ENCODE peak calls at places on chromosomes 16 and 17, in seven cellular contexts. O is PC-3, R is neural progenitor cell, F is fibroblast of lung, W is PC-9, V is HCT116, N is HepG2. Y is an unnamed sample.

GRCh38 chr17:49976163-49976827 is 7.3 kb downstream of the DLX4 start:
- DNase-seq in R (no peak), N (no peak), V (no peak), O (no peak), W (peak), F (no peak), Y (no peak)

GRCh38 chr17:11499881-11500280 is 98.4 kb upstream of the DNAH9 start:
- DNase-seq in W (no peak), R (no peak), N (no peak), O (no peak), F (no peak), V (no peak), Y (no peak)

GRCh38 chr17:45981306-45981705 is 17.7 kb upstream of the STH start:
- DNase-seq in N (no peak), F (no peak), R (no peak), V (no peak), W (no peak), O (no peak), Y (no peak)

GRCh38 chr16:26569793-26570192 is 496.9 kb upstream of the C16orf82 start:
- DNase-seq in V (no peak), O (peak), W (no peak), R (peak), F (no peak), N (peak), Y (peak)

GRCh38 chr17:10649031-10649430 is 8.1 kb downstream of the MYH3 start:
- DNase-seq in O (no peak), R (no peak), V (no peak), F (peak), W (no peak), N (no peak), Y (no peak)

GRCh38 chr17:348012-348411 is 4.6 kb downstream of the RPH3AL start:
- DNase-seq in N (no peak), V (no peak), F (no peak), O (no peak), W (no peak), R (no peak), Y (no peak)

GRCh38 chr17:48814504-48814903 is 2.5 kb downstream of the TTLL6 start:
- DNase-seq in W (no peak), F (peak), R (peak), N (peak), V (peak), O (peak), Y (peak)

GRCh38 chr17:21166599-21167265 is 40.0 kb downstream of the DHRS7B start:
- DNase-seq in W (no peak), F (peak), R (no peak), N (no peak), O (no peak), V (no peak), Y (no peak)

GRCh38 chr17:12815642-12816141 is 26.4 kb downstream of the ARHGAP44 start:
- DNase-seq in W (no peak), F (no peak), O (no peak), V (no peak), N (no peak), R (no peak), Y (no peak)

GRCh38 chr17:43840814-43841213 is 6.2 kb upstream of the CD300LG start:
- DNase-seq in O (peak), V (no peak), W (peak), N (peak), F (peak), R (peak), Y (no peak)

GRCh38 chr17:43406676-43407645 is 8.2 kb downstream of the ARL4D start:
- DNase-seq in F (peak), V (no peak), R (no peak), W (no peak), O (no peak), N (no peak), Y (no peak)

GRCh38 chr17:40915721-40916256 is 21.7 kb downstream of the KRT23 start:
- DNase-seq in O (peak), W (peak), R (no peak), F (peak), N (no peak), V (no peak), Y (no peak)

GRCh38 chr17:76866774-76867577 is 1.2 kb upstream of the MGAT5B start:
- DNase-seq in V (no peak), R (no peak), N (no peak), F (peak), O (peak), W (no peak), Y (no peak)

GRCh38 chr16:4613636-4614570 is 785 bp downstream of the UBALD1 start:
- DNase-seq in F (peak), W (no peak), N (peak), V (no peak), O (peak), R (peak), Y (no peak)

GRCh38 chr17:32854834-32855389 is 22.0 kb downstream of the MYO1D start:
- DNase-seq in V (no peak), W (no peak), N (no peak), F (no peak), R (no peak), O (peak), Y (no peak)

GRCh38 chr16:77540656-77541055 is 105.8 kb upstream of the ADAMTS18 start:
- DNase-seq in V (no peak), N (no peak), F (peak), W (no peak), R (no peak), O (no peak), Y (peak)

GRCh38 chr17:10243905-10244844 is 45.8 kb upstream of the GAS7 start:
- DNase-seq in F (peak), R (no peak), N (no peak), W (no peak), V (no peak), O (no peak), Y (no peak)

GRCh38 chr17:17682293-17682736 is 1.1 kb downstream of the RAI1 start:
- DNase-seq in R (peak), V (no peak), O (peak), N (no peak), F (no peak), W (no peak), Y (peak)

GRCh38 chr17:37422971-37423625 is 16.4 kb downstream of the TADA2A start:
- DNase-seq in W (no peak), O (no peak), F (no peak), V (no peak), R (no peak), N (no peak), Y (no peak)

GRCh38 chr17:62573480-62574117 is 53.9 kb upstream of the MRC2 start:
- DNase-seq in V (no peak), F (no peak), N (no peak), W (no peak), R (no peak), O (no peak), Y (no peak)

GRCh38 chr17:47907932-47908562 is 12.0 kb downstream of the SP2 start:
- DNase-seq in F (no peak), R (no peak), V (no peak), O (no peak), N (no peak), W (no peak), Y (peak)

GRCh38 chr17:78434455-78435329 is 56.2 kb downstream of the PGS1 start:
- DNase-seq in V (no peak), N (no peak), R (no peak), W (no peak), F (no peak), O (no peak), Y (no peak)

GRCh38 chr16:917591-918061 is 53.2 kb downstream of the LMF1 start:
- DNase-seq in V (no peak), N (no peak), F (no peak), W (no peak), R (no peak), O (no peak), Y (no peak)

GRCh38 chr17:16297367-16298139 is 55.7 kb downstream of the CENPV start:
- DNase-seq in W (no peak), V (no peak), O (no peak), R (peak), F (no peak), N (peak), Y (no peak)

GRCh38 chr16:35152067-35152627 is 1692.7 kb downstream of the TP53TG3F start:
- DNase-seq in F (no peak), R (no peak), V (no peak), N (no peak), O (no peak), W (peak), Y (no peak)

GRCh38 chr17:57940653-57941329 is 14.4 kb downstream of the CUEDC1 start:
- DNase-seq in N (no peak), R (no peak), V (no peak), O (peak), W (peak), F (no peak), Y (no peak)

GRCh38 chr16:19196871-19197270 is 28.8 kb downstream of the SYT17 start:
- DNase-seq in V (no peak), O (no peak), W (no peak), R (no peak), F (no peak), N (no peak), Y (no peak)

GRCh38 chr16:51163366-51163765 is 12.3 kb upstream of the SALL1 start:
- DNase-seq in F (no peak), O (no peak), W (no peak), R (no peak), N (no peak), V (no peak), Y (no peak)

GRCh38 chr16:74035816-74036215 is 260.8 kb upstream of the PSMD7 start:
- DNase-seq in N (peak), W (no peak), O (peak), F (peak), R (peak), V (peak), Y (no peak)

DNA sequence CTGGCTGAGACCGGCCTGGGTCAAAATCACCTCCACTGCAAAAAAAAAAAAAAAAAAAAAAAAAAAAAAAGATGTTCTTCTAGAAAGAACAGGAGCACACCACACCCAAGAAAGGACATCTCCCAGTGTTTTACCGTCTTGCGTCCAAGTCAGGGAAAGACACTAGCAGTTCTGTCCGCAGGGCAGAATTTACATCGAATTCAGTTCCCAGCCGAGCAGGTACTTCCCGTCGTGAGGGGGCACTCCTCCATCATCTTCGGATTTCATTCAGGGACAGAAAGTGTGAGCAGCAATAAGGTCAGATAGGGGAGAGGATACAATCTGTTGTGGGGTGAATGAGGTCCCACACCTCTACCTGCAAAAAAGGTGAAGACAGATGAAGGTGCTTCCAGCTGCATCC is 574.7 kb downstream of the KCNJ18 start:
- DNase-seq in F (no peak), W (no peak), R (no peak), O (no peak), V (no peak), N (no peak), Y (no peak)
- H3K4me3 ChIP-seq in F (no peak), W (no peak), R (no peak), O (no peak), V (no peak), N (no peak), Y (no peak)

GRCh38 chr17:64232466-64233262 is 30.4 kb downstream of the TEX2 start:
- DNase-seq in F (no peak), W (no peak), O (no peak), R (no peak), V (no peak), N (no peak), Y (no peak)

GRCh38 chr17:64230551-64231408 is 32.3 kb downstream of the TEX2 start:
- DNase-seq in V (no peak), W (peak), R (no peak), F (peak), N (no peak), O (peak), Y (no peak)

GRCh38 chr17:64231567-64232141 is 31.4 kb downstream of the TEX2 start:
- DNase-seq in V (no peak), N (no peak), W (no peak), O (no peak), F (no peak), R (no peak), Y (no peak)

GRCh38 chr17:64226132-64226531 is 36.9 kb downstream of the TEX2 start:
- DNase-seq in N (no peak), V (no peak), F (no peak), R (no peak), O (no peak), W (no peak), Y (no peak)

DNA sequence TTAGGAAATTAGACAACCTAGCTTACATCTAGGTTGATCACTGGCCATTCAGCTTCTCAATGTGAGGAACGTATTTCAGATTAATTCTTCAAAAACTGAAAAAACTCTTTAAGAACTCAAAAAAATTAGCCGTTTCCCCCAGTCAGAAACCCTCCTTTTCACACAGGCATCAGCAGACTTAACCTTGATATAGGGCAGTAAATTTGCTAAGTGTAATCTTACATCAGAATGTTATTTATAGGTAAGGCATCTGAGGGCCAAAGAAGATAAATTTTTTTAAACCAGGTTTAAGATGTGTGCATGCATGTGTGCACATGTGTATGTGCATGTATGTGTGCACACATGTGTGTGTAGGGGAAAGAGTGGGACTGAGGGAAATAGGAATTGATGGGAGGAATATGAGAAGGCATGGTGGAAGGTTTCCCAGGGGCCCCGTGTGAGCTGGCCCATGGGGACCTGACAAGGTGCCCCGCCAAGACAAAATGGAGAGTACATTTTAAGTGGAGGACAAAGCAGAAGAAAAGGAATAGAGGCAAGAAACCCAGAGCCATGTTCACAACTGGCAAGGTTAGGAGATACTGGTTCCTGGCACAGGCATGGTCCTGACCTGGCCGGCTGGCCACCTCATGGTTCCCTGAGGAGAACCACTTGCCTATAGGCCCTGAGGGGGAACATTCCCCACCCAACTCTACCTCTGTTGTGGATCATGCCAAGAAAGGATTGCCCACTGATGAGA is 33.1 kb downstream of the TEX2 start:
- DNase-seq in N (no peak), V (no peak), R (no peak), F (no peak), W (no peak), O (no peak), Y (no peak)
- H3K4me2 ChIP-seq in N (no peak), V (no peak), R (no peak), F (peak), W (no peak), O (peak), Y (no peak)

GRCh38 chr17:81043319-81043724 is 8.4 kb downstream of the BAIAP2 start:
- DNase-seq in O (no peak), W (no peak), N (no peak), R (no peak), V (no peak), F (no peak), Y (no peak)

GRCh38 chr17:81044428-81044763 is 9.4 kb downstream of the BAIAP2 start:
- DNase-seq in O (no peak), V (no peak), R (no peak), F (no peak), W (no peak), N (no peak), Y (no peak)

GRCh38 chr17:81044764-81045589 is 10.0 kb downstream of the BAIAP2 start:
- DNase-seq in F (peak), V (no peak), W (peak), N (peak), O (peak), R (no peak), Y (no peak)

GRCh38 chr17:81042606-81043005 is 7.7 kb downstream of the BAIAP2 start:
- DNase-seq in V (no peak), R (no peak), O (no peak), N (no peak), F (no peak), W (no peak), Y (no peak)

GRCh38 chr17:81043725-81044427 is 8.9 kb downstream of the BAIAP2 start:
- DNase-seq in O (peak), R (peak), W (peak), F (no peak), N (peak), V (peak), Y (no peak)
- H3K4me3 ChIP-seq in O (no peak), R (no peak), W (peak), F (no peak), N (peak), V (peak), Y (no peak)

DNA sequence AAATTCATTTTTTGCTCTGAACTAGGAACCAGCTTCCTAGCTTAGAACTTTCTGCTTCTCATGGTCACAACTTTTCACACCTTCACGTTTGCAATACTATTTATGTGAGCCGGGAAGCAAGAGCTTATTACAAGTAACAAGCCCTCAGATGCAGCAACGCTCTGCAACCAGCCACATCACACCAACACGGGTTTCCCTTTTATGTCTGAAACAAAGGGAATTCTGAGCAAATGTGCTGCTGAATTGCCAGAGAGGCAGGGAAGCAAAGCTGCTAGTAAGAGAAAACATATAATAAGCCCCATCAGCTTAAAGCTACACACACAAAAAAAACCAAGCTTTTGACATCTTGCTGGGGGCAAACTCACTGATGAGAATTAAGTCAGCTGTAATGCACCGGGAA is 122.2 kb downstream of the SLC39A11 start:
- DNase-seq in R (peak), W (no peak), O (no peak), F (no peak), V (no peak), N (no peak), Y (no peak)
- H3K4me2 ChIP-seq in R (peak), W (no peak), O (no peak), F (no peak), V (no peak), N (no peak), Y (no peak)

GRCh38 chr16:58337090-58337444 is 42.2 kb upstream of the PRSS54 start:
- DNase-seq in N (no peak), O (no peak), V (no peak), F (no peak), R (peak), W (no peak), Y (no peak)
- H3K4me3 ChIP-seq in N (peak), O (peak), V (no peak), F (peak), R (peak), W (peak), Y (peak)

GRCh38 chr16:68408967-68409366 is 39.3 kb downstream of the SMPD3 start:
- DNase-seq in W (no peak), N (no peak), F (no peak), O (no peak), V (no peak), R (peak), Y (no peak)

GRCh38 chr16:68403704-68404103 is 44.6 kb downstream of the SMPD3 start:
- DNase-seq in N (no peak), F (no peak), V (no peak), R (no peak), O (no peak), W (no peak), Y (no peak)

GRCh38 chr16:68404736-68405345 is 43.5 kb downstream of the SMPD3 start:
- DNase-seq in V (no peak), N (no peak), R (no peak), O (no peak), W (no peak), F (no peak), Y (no peak)

GRCh38 chr16:68408428-68408827 is 39.9 kb downstream of the SMPD3 start:
- DNase-seq in R (no peak), V (no peak), W (no peak), N (no peak), O (no peak), F (no peak), Y (no peak)

DNA sequence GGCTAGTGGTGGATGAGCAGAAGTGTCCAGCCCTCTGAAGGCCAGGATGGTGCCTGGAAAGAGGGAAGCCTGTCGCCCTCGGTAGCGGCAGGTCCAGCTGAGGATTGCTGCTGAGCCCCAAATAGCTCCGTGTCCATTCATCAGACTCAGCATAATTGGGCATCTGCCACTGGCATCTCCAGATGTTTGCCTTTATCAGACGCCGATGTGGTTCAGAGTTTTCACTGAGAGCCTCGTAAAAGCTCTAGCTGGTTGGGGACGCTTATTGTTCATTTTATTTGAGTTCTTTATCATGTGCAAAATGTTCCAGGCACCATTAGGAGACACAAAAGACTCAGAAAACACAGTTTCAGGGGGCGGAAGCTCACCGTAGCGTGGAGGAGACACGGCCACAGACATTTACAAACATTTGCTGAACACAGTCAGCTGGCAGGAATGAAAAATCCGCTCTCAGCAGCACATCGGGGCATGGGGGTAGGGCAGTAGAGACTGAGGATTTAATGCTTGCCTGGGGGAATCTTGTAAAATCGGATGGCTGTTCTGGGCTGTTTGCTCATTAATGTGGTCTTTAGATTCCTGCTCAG is 41.8 kb downstream of the SMPD3 start:
- DNase-seq in F (peak), O (peak), R (no peak), V (no peak), W (no peak), N (no peak), Y (no peak)
- H3K4me2 ChIP-seq in F (peak), O (peak), R (peak), V (no peak), W (no peak), N (no peak), Y (no peak)

DNA sequence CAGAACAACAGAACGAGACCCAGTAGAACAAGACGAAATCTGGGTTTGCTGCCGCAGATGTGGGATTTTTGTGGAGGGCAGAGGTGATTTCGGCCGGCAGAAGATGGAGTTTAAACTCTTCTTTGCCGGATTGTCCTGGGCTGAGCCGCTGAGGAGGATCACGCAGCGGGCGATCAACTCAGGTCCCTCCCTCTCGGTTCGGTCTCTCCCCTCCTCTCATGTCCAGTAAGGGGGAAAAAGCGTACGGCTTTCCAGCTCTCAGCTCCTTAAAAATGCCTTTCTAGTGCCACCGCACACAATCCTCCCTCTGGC is 2.5 kb downstream of the PHF12 start:
- DNase-seq in V (no peak), R (peak), O (no peak), W (no peak), F (no peak), N (no peak), Y (no peak)
- H3K4me3 ChIP-seq in V (peak), R (peak), O (peak), W (peak), F (peak), N (peak), Y (peak)

GRCh38 chr17:2171725-2172446 is 117.0 kb downstream of the HIC1 start:
- DNase-seq in O (peak), N (peak), R (no peak), V (no peak), F (peak), W (no peak), Y (no peak)
- H3K4me2 ChIP-seq in O (peak), N (no peak), R (no peak), V (no peak), F (peak), W (no peak), Y (no peak)

GRCh38 chr17:1560582-1561170 is 1.9 kb downstream of the PITPNA start:
- DNase-seq in R (no peak), N (no peak), W (no peak), F (no peak), V (no peak), O (no peak), Y (no peak)
- H3K4me3 ChIP-seq in R (peak), N (peak), W (peak), F (peak), V (no peak), O (peak), Y (no peak)

Y was measured in MM.1S.